ENCODE peak calls at places on chromosomes 3 and 15, in ten cellular contexts. F is HEK293T; O is AG09319; S is neural crest cell; G is left colon; P is lung microvascular endothelial cell; Y is stimulated activated CD4-positive, alpha-beta T cell treated with anti-CD3 and anti-CD28 coated beads, Interleukin-2, amount 100 ng/mL, for 24 hours; R is NCI-H1436; M is central memory CD4-positive, alpha-beta T cell; E is M059J. H is an unnamed sample.

GRCh38 chr3:94336076-94336741 is 273.3 kb downstream of the NSUN3 start:
- DNase-seq in R (no peak), P (no peak), M (no peak), E (peak), F (peak), G (peak), Y (no peak), O (peak), S (peak), H (no peak)

GRCh38 chr3:39196034-39196433 is 3.6 kb upstream of the XIRP1 start:
- DNase-seq in E (no peak), M (no peak), P (no peak), O (no peak), S (no peak), R (no peak), Y (no peak), G (no peak), F (no peak), H (no peak)

GRCh38 chr3:69385723-69386483 is at the start of gene FRMD4B:
- DNase-seq in Y (peak), P (peak), O (no peak), F (peak), R (no peak), S (peak), M (no peak), G (peak), E (peak), H (no peak)

GRCh38 chr3:112811150-112811884 is 35.3 kb downstream of the CD200R1L start:
- DNase-seq in F (no peak), Y (no peak), M (no peak), S (no peak), G (no peak), O (peak), P (no peak), R (no peak), E (peak), H (no peak)

GRCh38 chr15:79653533-79653932 is 221.4 kb downstream of the MINAR1 start:
- DNase-seq in M (no peak), O (no peak), S (no peak), E (peak), G (no peak), P (no peak), Y (no peak), R (no peak), F (no peak), H (no peak)

GRCh38 chr3:15336057-15336456 is 3.7 kb upstream of the SH3BP5 start:
- DNase-seq in P (no peak), M (no peak), S (no peak), R (no peak), F (no peak), E (no peak), Y (no peak), G (no peak), O (no peak), H (no peak)

GRCh38 chr15:36177590-36178281 is 401.7 kb upstream of the CDIN1 start:
- DNase-seq in P (peak), O (peak), F (no peak), Y (no peak), R (peak), M (no peak), S (no peak), G (no peak), E (peak), H (no peak)

GRCh38 chr15:47603026-47603425 is 114.3 kb upstream of the SEMA6D start:
- DNase-seq in F (no peak), O (no peak), Y (no peak), G (no peak), P (no peak), R (no peak), M (no peak), E (peak), S (no peak), H (no peak)

GRCh38 chr3:184808021-184808420 is 3.9 kb upstream of the VPS8 start:
- DNase-seq in Y (no peak), M (no peak), R (no peak), G (no peak), F (no peak), E (peak), P (peak), O (no peak), S (peak), H (no peak)

GRCh38 chr3:75978686-75979085 is 193.3 kb upstream of the ZNF717 start:
- DNase-seq in Y (no peak), S (no peak), O (no peak), E (no peak), P (no peak), M (no peak), R (no peak), F (no peak), G (no peak), H (no peak)

GRCh38 chr3:9071982-9072666 is 108.9 kb upstream of the RAD18 start:
- DNase-seq in G (no peak), M (no peak), E (no peak), P (no peak), Y (no peak), S (no peak), R (no peak), O (no peak), F (no peak), H (no peak)

GRCh38 chr3:188944108-188944507 is 227.7 kb upstream of the TPRG1 start:
- DNase-seq in S (no peak), O (no peak), E (no peak), P (no peak), Y (no peak), G (no peak), F (no peak), R (no peak), M (no peak), H (no peak)

GRCh38 chr3:31094048-31094447 is 199.6 kb upstream of the GADL1 start:
- DNase-seq in O (no peak), P (no peak), G (no peak), F (no peak), Y (no peak), M (no peak), E (no peak), S (no peak), R (no peak), H (no peak)

GRCh38 chr3:21256932-21257331 is 494.1 kb downstream of the ZNF385D start:
- DNase-seq in P (no peak), M (no peak), E (no peak), G (no peak), R (no peak), Y (no peak), F (no peak), O (no peak), S (no peak), H (no peak)

GRCh38 chr3:190108789-190109188 is 11.9 kb downstream of the P3H2 start:
- DNase-seq in E (no peak), R (no peak), Y (no peak), O (no peak), S (no peak), M (no peak), F (no peak), G (no peak), P (peak), H (no peak)

GRCh38 chr3:188188911-188189310 is 35.0 kb downstream of the LPP start:
- DNase-seq in P (no peak), S (no peak), Y (no peak), O (no peak), M (no peak), E (no peak), G (no peak), R (no peak), F (no peak), H (no peak)

H was measured in germinal center.